ENCODE peak calls at places on chromosomes 2 and 18, in nine cellular contexts. One of them, this sample, is unnamed.

GRCh38 chr2:54706622-54707021 is 16.8 kb upstream of the EML6 start:
- DNase-seq in endodermal cell: no peak
- DNase-seq in fibroblast of lung: no peak
- DNase-seq in transverse colon: no peak
- DNase-seq in colonic mucosa: no peak
- DNase-seq in LNCaP clone FGC: no peak
- DNase-seq in cardiac muscle cell: no peak
- DNase-seq in pancreas: no peak
- DNase-seq in coronary artery: no peak
- DNase-seq in this sample: no peak

GRCh38 chr2:53515435-53516332 is 251.9 kb upstream of the CHAC2 start:
- DNase-seq in endodermal cell: peak
- DNase-seq in fibroblast of lung: no peak
- DNase-seq in transverse colon: no peak
- DNase-seq in colonic mucosa: no peak
- DNase-seq in LNCaP clone FGC: no peak
- DNase-seq in cardiac muscle cell: peak
- DNase-seq in pancreas: no peak
- DNase-seq in coronary artery: no peak
- DNase-seq in this sample: peak

GRCh38 chr2:72109291-72109690 is 38.4 kb downstream of the CYP26B1 start:
- DNase-seq in endodermal cell: peak
- DNase-seq in fibroblast of lung: no peak
- DNase-seq in transverse colon: no peak
- DNase-seq in colonic mucosa: peak
- DNase-seq in LNCaP clone FGC: no peak
- DNase-seq in cardiac muscle cell: no peak
- DNase-seq in pancreas: no peak
- DNase-seq in coronary artery: peak
- DNase-seq in this sample: no peak

GRCh38 chr18:2197945-2198344 is 373.4 kb downstream of the METTL4 start:
- DNase-seq in endodermal cell: no peak
- DNase-seq in fibroblast of lung: no peak
- DNase-seq in transverse colon: no peak
- DNase-seq in colonic mucosa: no peak
- DNase-seq in LNCaP clone FGC: no peak
- DNase-seq in cardiac muscle cell: no peak
- DNase-seq in pancreas: no peak
- DNase-seq in coronary artery: no peak
- DNase-seq in this sample: no peak

GRCh38 chr2:159497256-159497655 is 119.1 kb downstream of the BAZ2B start:
- DNase-seq in endodermal cell: no peak
- DNase-seq in fibroblast of lung: peak
- DNase-seq in transverse colon: no peak
- DNase-seq in colonic mucosa: peak
- DNase-seq in LNCaP clone FGC: no peak
- DNase-seq in cardiac muscle cell: no peak
- DNase-seq in pancreas: no peak
- DNase-seq in coronary artery: no peak
- DNase-seq in this sample: no peak

GRCh38 chr18:73214970-73215369 is 347.2 kb upstream of the NETO1 start:
- DNase-seq in endodermal cell: no peak
- DNase-seq in fibroblast of lung: no peak
- DNase-seq in transverse colon: no peak
- DNase-seq in colonic mucosa: no peak
- DNase-seq in LNCaP clone FGC: no peak
- DNase-seq in cardiac muscle cell: no peak
- DNase-seq in pancreas: no peak
- DNase-seq in coronary artery: no peak
- DNase-seq in this sample: no peak

GRCh38 chr2:177262137-177262536 is 2.4 kb downstream of the NFE2L2 start:
- DNase-seq in endodermal cell: no peak
- DNase-seq in fibroblast of lung: no peak
- DNase-seq in transverse colon: no peak
- DNase-seq in colonic mucosa: peak
- DNase-seq in LNCaP clone FGC: no peak
- DNase-seq in cardiac muscle cell: no peak
- DNase-seq in pancreas: no peak
- DNase-seq in coronary artery: no peak
- DNase-seq in this sample: no peak

GRCh38 chr2:81647715-81648114 is 1343.2 kb upstream of the LRRTM1 start:
- DNase-seq in endodermal cell: no peak
- DNase-seq in fibroblast of lung: no peak
- DNase-seq in transverse colon: no peak
- DNase-seq in colonic mucosa: no peak
- DNase-seq in LNCaP clone FGC: no peak
- DNase-seq in cardiac muscle cell: no peak
- DNase-seq in pancreas: no peak
- DNase-seq in coronary artery: no peak
- DNase-seq in this sample: no peak

GRCh38 chr2:233084488-233084887 is 24.3 kb downstream of the INPP5D start:
- DNase-seq in endodermal cell: no peak
- DNase-seq in fibroblast of lung: no peak
- DNase-seq in transverse colon: peak
- DNase-seq in colonic mucosa: no peak
- DNase-seq in LNCaP clone FGC: no peak
- DNase-seq in cardiac muscle cell: no peak
- DNase-seq in pancreas: no peak
- DNase-seq in coronary artery: peak
- DNase-seq in this sample: no peak

GRCh38 chr2:42849311-42849710 is 56.9 kb upstream of the HAAO start:
- DNase-seq in endodermal cell: no peak
- DNase-seq in fibroblast of lung: no peak
- DNase-seq in transverse colon: no peak
- DNase-seq in colonic mucosa: no peak
- DNase-seq in LNCaP clone FGC: no peak
- DNase-seq in cardiac muscle cell: no peak
- DNase-seq in pancreas: peak
- DNase-seq in coronary artery: peak
- DNase-seq in this sample: no peak

GRCh38 chr18:57077786-57078552 is 68.9 kb upstream of the BOD1L2 start:
- DNase-seq in endodermal cell: peak
- DNase-seq in fibroblast of lung: no peak
- DNase-seq in transverse colon: no peak
- DNase-seq in colonic mucosa: no peak
- DNase-seq in LNCaP clone FGC: no peak
- DNase-seq in cardiac muscle cell: no peak
- DNase-seq in pancreas: no peak
- DNase-seq in coronary artery: no peak
- DNase-seq in this sample: no peak

GRCh38 chr2:41933585-41934322 is 114.1 kb upstream of the PKDCC start:
- DNase-seq in endodermal cell: no peak
- DNase-seq in fibroblast of lung: peak
- DNase-seq in transverse colon: no peak
- DNase-seq in colonic mucosa: no peak
- DNase-seq in LNCaP clone FGC: no peak
- DNase-seq in cardiac muscle cell: no peak
- DNase-seq in pancreas: no peak
- DNase-seq in coronary artery: no peak
- DNase-seq in this sample: no peak

GRCh38 chr2:101779190-101779589 is 81.7 kb downstream of the MAP4K4 start:
- DNase-seq in endodermal cell: no peak
- DNase-seq in fibroblast of lung: no peak
- DNase-seq in transverse colon: no peak
- DNase-seq in colonic mucosa: no peak
- DNase-seq in LNCaP clone FGC: peak
- DNase-seq in cardiac muscle cell: no peak
- DNase-seq in pancreas: no peak
- DNase-seq in coronary artery: no peak
- DNase-seq in this sample: no peak

GRCh38 chr2:218879881-218880748 is 537 bp upstream of the WNT10A start:
- DNase-seq in endodermal cell: peak
- DNase-seq in fibroblast of lung: no peak
- DNase-seq in transverse colon: peak
- DNase-seq in colonic mucosa: peak
- DNase-seq in LNCaP clone FGC: no peak
- DNase-seq in cardiac muscle cell: no peak
- DNase-seq in pancreas: no peak
- DNase-seq in coronary artery: no peak
- DNase-seq in this sample: no peak

GRCh38 chr2:51717318-51717717 is 685.4 kb upstream of the NRXN1 start:
- DNase-seq in endodermal cell: no peak
- DNase-seq in fibroblast of lung: peak
- DNase-seq in transverse colon: no peak
- DNase-seq in colonic mucosa: no peak
- DNase-seq in LNCaP clone FGC: no peak
- DNase-seq in cardiac muscle cell: no peak
- DNase-seq in pancreas: no peak
- DNase-seq in coronary artery: no peak
- DNase-seq in this sample: no peak

GRCh38 chr2:17539596-17539992 is 902 bp upstream of the VSNL1 start:
- DNase-seq in endodermal cell: peak
- DNase-seq in fibroblast of lung: peak
- DNase-seq in transverse colon: peak
- DNase-seq in colonic mucosa: peak
- DNase-seq in LNCaP clone FGC: no peak
- DNase-seq in cardiac muscle cell: peak
- DNase-seq in pancreas: peak
- DNase-seq in coronary artery: no peak
- DNase-seq in this sample: peak
- H3K4me3 ChIP-seq in endodermal cell: peak
- H3K4me3 ChIP-seq in fibroblast of lung: peak
- H3K4me3 ChIP-seq in transverse colon: no peak
- H3K4me3 ChIP-seq in colonic mucosa: peak
- H3K4me3 ChIP-seq in LNCaP clone FGC: no peak
- H3K4me3 ChIP-seq in cardiac muscle cell: peak
- H3K4me3 ChIP-seq in pancreas: peak
- H3K4me3 ChIP-seq in coronary artery: peak
- H3K4me3 ChIP-seq in this sample: peak

GRCh38 chr2:174667461-174667860 is 69.9 kb upstream of the WIPF1 start:
- DNase-seq in endodermal cell: peak
- DNase-seq in fibroblast of lung: no peak
- DNase-seq in transverse colon: no peak
- DNase-seq in colonic mucosa: no peak
- DNase-seq in LNCaP clone FGC: no peak
- DNase-seq in cardiac muscle cell: no peak
- DNase-seq in pancreas: no peak
- DNase-seq in coronary artery: no peak
- DNase-seq in this sample: no peak
- H3K4me3 ChIP-seq in endodermal cell: peak
- H3K4me3 ChIP-seq in fibroblast of lung: no peak
- H3K4me3 ChIP-seq in transverse colon: no peak
- H3K4me3 ChIP-seq in colonic mucosa: no peak
- H3K4me3 ChIP-seq in LNCaP clone FGC: no peak
- H3K4me3 ChIP-seq in cardiac muscle cell: no peak
- H3K4me3 ChIP-seq in pancreas: no peak
- H3K4me3 ChIP-seq in coronary artery: no peak
- H3K4me3 ChIP-seq in this sample: no peak

DNA sequence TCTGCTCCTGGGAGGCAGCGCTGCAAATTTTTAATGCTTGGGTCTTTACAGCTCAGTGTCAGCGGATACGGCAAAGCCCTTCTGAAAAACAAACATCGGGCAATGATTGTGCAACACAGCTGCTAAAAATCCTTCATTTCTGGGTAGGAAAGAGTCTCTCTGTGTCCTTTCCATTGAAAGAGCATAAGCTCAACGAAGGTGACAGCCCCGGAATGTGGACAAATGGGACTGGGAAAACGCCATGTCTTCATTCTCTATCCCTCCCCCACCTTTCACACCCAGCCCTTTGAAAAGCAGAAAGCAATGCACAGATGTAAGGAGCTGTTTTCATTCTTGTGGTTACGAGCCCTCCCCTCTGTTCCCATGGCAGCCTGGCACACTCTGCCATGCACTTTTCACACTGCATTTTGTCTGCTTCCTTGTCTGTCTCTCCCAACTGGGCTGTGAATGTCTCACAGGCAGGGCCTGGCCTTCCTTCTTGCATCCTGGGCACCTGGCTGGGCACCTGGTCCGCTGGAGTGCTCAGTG is 16.1 kb downstream of the TMEM177 start:
- DNase-seq in endodermal cell: peak
- DNase-seq in fibroblast of lung: peak
- DNase-seq in transverse colon: no peak
- DNase-seq in colonic mucosa: no peak
- DNase-seq in LNCaP clone FGC: no peak
- DNase-seq in cardiac muscle cell: no peak
- DNase-seq in pancreas: no peak
- DNase-seq in coronary artery: no peak
- DNase-seq in this sample: no peak
- H3K4me3 ChIP-seq in endodermal cell: no peak
- H3K4me3 ChIP-seq in fibroblast of lung: no peak
- H3K4me3 ChIP-seq in transverse colon: no peak
- H3K4me3 ChIP-seq in colonic mucosa: no peak
- H3K4me3 ChIP-seq in LNCaP clone FGC: no peak
- H3K4me3 ChIP-seq in cardiac muscle cell: no peak
- H3K4me3 ChIP-seq in pancreas: no peak
- H3K4me3 ChIP-seq in coronary artery: no peak
- H3K4me3 ChIP-seq in this sample: no peak

GRCh38 chr2:239276813-239277193 is 124.0 kb downstream of the HDAC4 start:
- DNase-seq in endodermal cell: peak
- DNase-seq in fibroblast of lung: no peak
- DNase-seq in transverse colon: no peak
- DNase-seq in colonic mucosa: peak
- DNase-seq in LNCaP clone FGC: no peak
- DNase-seq in cardiac muscle cell: no peak
- DNase-seq in pancreas: peak
- DNase-seq in coronary artery: peak
- DNase-seq in this sample: peak

GRCh38 chr2:239274391-239275001 is 126.3 kb downstream of the HDAC4 start:
- DNase-seq in endodermal cell: no peak
- DNase-seq in fibroblast of lung: peak
- DNase-seq in transverse colon: peak
- DNase-seq in colonic mucosa: peak
- DNase-seq in LNCaP clone FGC: no peak
- DNase-seq in cardiac muscle cell: no peak
- DNase-seq in pancreas: no peak
- DNase-seq in coronary artery: peak
- DNase-seq in this sample: peak

GRCh38 chr2:239275871-239276812 is 124.7 kb downstream of the HDAC4 start:
- DNase-seq in endodermal cell: peak
- DNase-seq in fibroblast of lung: peak
- DNase-seq in transverse colon: peak
- DNase-seq in colonic mucosa: peak
- DNase-seq in LNCaP clone FGC: no peak
- DNase-seq in cardiac muscle cell: no peak
- DNase-seq in pancreas: peak
- DNase-seq in coronary artery: peak
- DNase-seq in this sample: peak

GRCh38 chr2:239273280-239274234 is 127.3 kb downstream of the HDAC4 start:
- DNase-seq in endodermal cell: no peak
- DNase-seq in fibroblast of lung: no peak
- DNase-seq in transverse colon: peak
- DNase-seq in colonic mucosa: peak
- DNase-seq in LNCaP clone FGC: no peak
- DNase-seq in cardiac muscle cell: no peak
- DNase-seq in pancreas: no peak
- DNase-seq in coronary artery: peak
- DNase-seq in this sample: no peak

DNA sequence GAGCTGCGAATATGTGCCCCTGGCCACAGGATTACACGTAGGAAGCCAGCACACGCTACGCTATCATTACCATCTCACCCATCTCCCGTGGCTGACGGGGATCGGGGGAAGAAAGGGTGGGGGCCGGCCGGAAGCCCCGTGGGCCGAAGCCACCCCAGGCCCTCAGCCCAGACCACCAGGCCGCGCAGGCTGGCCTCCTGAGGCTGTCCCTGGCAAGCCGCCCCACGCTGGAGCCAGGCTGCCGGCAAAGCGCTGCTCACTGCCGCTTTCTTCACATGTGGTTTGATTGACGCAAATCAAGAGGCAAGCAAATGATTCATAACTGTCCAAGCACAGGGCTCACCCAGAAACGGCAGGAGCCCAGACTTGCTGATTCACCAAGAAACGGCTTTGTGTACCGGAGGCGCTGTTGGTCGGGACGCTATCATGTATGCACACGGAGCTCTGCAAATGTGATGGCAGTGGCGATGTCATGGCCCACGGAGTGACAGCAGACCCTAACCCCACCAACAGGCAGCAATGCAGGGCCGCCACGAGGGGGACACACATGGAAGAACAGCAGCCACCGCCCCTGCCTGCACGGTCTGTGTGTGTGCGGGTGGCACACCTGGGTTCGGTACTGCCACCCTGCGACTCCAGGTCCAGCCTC is 125.7 kb downstream of the HDAC4 start:
- DNase-seq in endodermal cell: peak
- DNase-seq in fibroblast of lung: peak
- DNase-seq in transverse colon: peak
- DNase-seq in colonic mucosa: peak
- DNase-seq in LNCaP clone FGC: no peak
- DNase-seq in cardiac muscle cell: no peak
- DNase-seq in pancreas: peak
- DNase-seq in coronary artery: peak
- DNase-seq in this sample: no peak
- H3K4me3 ChIP-seq in endodermal cell: no peak
- H3K4me3 ChIP-seq in fibroblast of lung: peak
- H3K4me3 ChIP-seq in transverse colon: no peak
- H3K4me3 ChIP-seq in colonic mucosa: no peak
- H3K4me3 ChIP-seq in LNCaP clone FGC: no peak
- H3K4me3 ChIP-seq in cardiac muscle cell: no peak
- H3K4me3 ChIP-seq in pancreas: no peak
- H3K4me3 ChIP-seq in coronary artery: peak
- H3K4me3 ChIP-seq in this sample: no peak

This sample was measured in WERI-Rb-1.